ENCODE peak calls at places on chromosomes 4 and X, in four cellular contexts. C is A673, U is occipital lobe, D is cardiac fibroblast. B is an unnamed sample.

GRCh38 chrX:14758029-14758491 is 114.8 kb downstream of the FANCB start:
- DNase-seq in D (no peak), C (no peak), U (no peak), B (no peak)

GRCh38 chr4:145719752-145720624 is 40.0 kb downstream of the C4orf51 start:
- DNase-seq in D (no peak), C (no peak), U (no peak), B (no peak)

GRCh38 chr4:83285022-83285387 is 407 bp upstream of the COQ2 start:
- DNase-seq in D (peak; percentile 78), U (no peak), C (peak; percentile 4), B (no peak)

GRCh38 chr4:155906554-155907247 is 3.2 kb downstream of the TDO2 start:
- DNase-seq in U (no peak), C (peak; percentile 77), D (peak; percentile 98), B (no peak)

GRCh38 chr4:130747842-130748241 is 1651.9 kb downstream of the C4orf33 start:
- DNase-seq in U (no peak), C (peak; percentile 29), D (peak; percentile 3), B (no peak)

GRCh38 chrX:69128573-69128972 is 36.7 kb downstream of the PJA1 start:
- DNase-seq in D (peak; percentile 27), C (no peak), U (no peak), B (no peak)

GRCh38 chr4:38603652-38604051 is 60.3 kb upstream of the KLF3 start:
- DNase-seq in U (no peak), D (no peak), C (no peak), B (no peak)

GRCh38 chr4:109977854-109978501 is 65.3 kb downstream of the EGF start:
- DNase-seq in U (no peak), D (peak; percentile 65), C (peak; percentile 70), B (peak; percentile 39)

GRCh38 chrX:39752820-39753219 is 344.9 kb downstream of the BCOR start:
- DNase-seq in U (no peak), C (peak; percentile 63), D (peak; percentile 65), B (peak; percentile 39)

GRCh38 chr4:33961751-33962150 is 2282.6 kb downstream of the ARAP2 start:
- DNase-seq in D (no peak), C (no peak), U (no peak), B (no peak)

GRCh38 chrX:10168226-10168625 is 11.5 kb downstream of the CLCN4 start:
- DNase-seq in U (no peak), D (no peak), C (no peak), B (no peak)

GRCh38 chrX:14902536-14902935 is 29.3 kb downstream of the MOSPD2 start:
- DNase-seq in C (no peak), D (no peak), U (peak; percentile 0), B (peak; percentile 3)

GRCh38 chr4:5900844-5901243 is 8.0 kb upstream of the CRMP1 start:
- DNase-seq in C (no peak), D (no peak), U (no peak), B (no peak)

GRCh38 chr4:29829067-29829466 is 891.1 kb upstream of the PCDH7 start:
- DNase-seq in C (no peak), D (no peak), U (no peak), B (no peak)

GRCh38 chr4:186149872-186150271 is 41.5 kb upstream of the CYP4V2 start:
- DNase-seq in C (peak; percentile 74), U (no peak), D (peak; percentile 86), B (no peak)

GRCh38 chr4:153466637-153467153 is 535 bp downstream of the TMEM131L start:
- DNase-seq in U (no peak), D (no peak), C (no peak), B (no peak)

GRCh38 chr4:90438540-90438939 is 311.3 kb downstream of the CCSER1 start:
- DNase-seq in D (no peak), C (no peak), U (no peak), B (no peak)

GRCh38 chr4:168449740-168450442 is 30.4 kb downstream of the DDX60L start:
- DNase-seq in D (peak; percentile 68), C (no peak), U (no peak), B (no peak)

GRCh38 chrX:69021095-69021494 is 144.2 kb downstream of the PJA1 start:
- DNase-seq in C (no peak), D (no peak), U (no peak), B (no peak)

GRCh38 chrX:40078489-40079288 is 19.1 kb downstream of the BCOR start:
- DNase-seq in C (peak; percentile 50), U (no peak), D (no peak), B (no peak)

GRCh38 chrX:122269243-122269781 is 914.8 kb upstream of the GRIA3 start:
- DNase-seq in C (no peak), U (no peak), D (no peak), B (no peak)

GRCh38 chrX:67892391-67892790 is 348.6 kb downstream of the AR start:
- DNase-seq in C (no peak), U (no peak), D (no peak), B (no peak)

GRCh38 chrX:56231706-56232105 is 450 bp upstream of the KLF8 start:
- DNase-seq in D (no peak), C (no peak), U (no peak), B (no peak)

GRCh38 chr4:152382057-152382785 is 153.7 kb downstream of the FBXW7 start:
- DNase-seq in D (peak; percentile 39), C (no peak), U (no peak), B (no peak)

GRCh38 chrX:132636080-132636479 is 147.2 kb upstream of the MBNL3 start:
- DNase-seq in C (peak; percentile 4), U (no peak), D (no peak), B (no peak)

GRCh38 chr4:106659386-106659785 is 290.8 kb upstream of the GIMD1 start:
- DNase-seq in D (peak; percentile 24), C (peak; percentile 94), U (no peak), B (no peak)

GRCh38 chr4:27357283-27357682 is 496.6 kb downstream of the STIM2 start:
- DNase-seq in U (no peak), C (peak; percentile 14), D (no peak), B (peak; percentile 29)

GRCh38 chr4:166422475-166422874 is 549.4 kb downstream of the TLL1 start:
- DNase-seq in U (no peak), C (no peak), D (peak; percentile 56), B (no peak)

GRCh38 chr4:123399638-123400358 is 3.2 kb downstream of the SPRY1 start:
- DNase-seq in D (peak; percentile 58), U (no peak), C (no peak), B (no peak)

GRCh38 chr4:183426507-183426906 is 17.9 kb upstream of the CDKN2AIP start:
- DNase-seq in C (no peak), D (no peak), U (no peak), B (no peak)

GRCh38 chr4:57078685-57079521 is 31.3 kb downstream of the IGFBP7 start:
- DNase-seq in U (no peak), D (no peak), C (no peak), B (peak; percentile 97)

B was measured in COR-L47.